ENCODE peak calls at places on chromosome 14, in six cellular contexts. W is A549, N is prostate gland, T is psoas muscle, Q is tibial nerve, K is transverse colon. A is an unnamed sample. For H3K4me1, the result is how much of the 10 kb centered on the place peaks cover.

GRCh38 chr14:103535891-103536565 is 7.0 kb downstream of the TRMT61A start:
- DNase-seq in K (no peak), N (no peak), T (peak), Q (no peak), W (no peak), A (no peak)

GRCh38 chr14:21913759-21914158 is 240.1 kb upstream of the OR4E1 start:
- DNase-seq in K (peak), T (peak), N (peak), W (peak), Q (peak), A (peak)

GRCh38 chr14:70045715-70046535 is 142.8 kb downstream of the SLC8A3 start:
- DNase-seq in W (peak), N (peak), T (peak), K (peak), Q (no peak), A (peak)

GRCh38 chr14:63178912-63179311 is 25.3 kb upstream of the RHOJ start:
- DNase-seq in T (no peak), K (no peak), N (peak), Q (no peak), W (no peak), A (no peak)

GRCh38 chr14:69666112-69666511 is 54.7 kb downstream of the SUSD6 start:
- DNase-seq in N (no peak), Q (no peak), K (no peak), T (no peak), W (no peak), A (no peak)

GRCh38 chr14:85079842-85080741 is 449.9 kb upstream of the FLRT2 start:
- DNase-seq in T (no peak), K (no peak), N (no peak), Q (no peak), W (no peak), A (peak)

GRCh38 chr14:106528717-106529116 is 1002.3 kb downstream of the TMEM121 start:
- DNase-seq in W (no peak), T (no peak), Q (no peak), K (no peak), N (no peak), A (no peak)

GRCh38 chr14:75279739-75280447 is 1.3 kb downstream of the FOS start:
- DNase-seq in Q (no peak), W (no peak), K (peak), T (peak), N (no peak), A (no peak)

GRCh38 chr14:105475916-105476845 is 1.6 kb downstream of the CRIP2 start:
- DNase-seq in Q (no peak), K (no peak), T (peak), N (no peak), W (no peak), A (peak)

GRCh38 chr14:23645504-23645811 is 9.3 kb downstream of the DHRS2 start:
- DNase-seq in W (no peak), N (no peak), T (no peak), K (no peak), Q (no peak), A (no peak)

GRCh38 chr14:22898302-22898894 is 15.4 kb downstream of the REM2 start:
- DNase-seq in K (no peak), N (no peak), T (no peak), W (no peak), Q (no peak), A (no peak)

GRCh38 chr14:104680806-104681688 is 8.4 kb upstream of the INF2 start:
- DNase-seq in N (peak), Q (no peak), T (peak), K (peak), W (peak), A (peak)

GRCh38 chr14:96827310-96827709 is 30.1 kb downstream of the VRK1 start:
- DNase-seq in T (no peak), W (no peak), Q (no peak), K (no peak), N (no peak), A (no peak)

GRCh38 chr14:72611506-72611905 is 282.4 kb downstream of the DPF3 start:
- DNase-seq in Q (no peak), N (no peak), W (no peak), K (no peak), T (no peak), A (no peak)

GRCh38 chr14:91118511-91119068 is 4.7 kb downstream of the DGLUCY start:
- DNase-seq in T (no peak), N (no peak), Q (no peak), K (no peak), W (no peak), A (no peak)

GRCh38 chr14:91119556-91120311 is 5.9 kb downstream of the DGLUCY start:
- DNase-seq in T (peak), N (no peak), K (peak), Q (no peak), W (no peak), A (no peak)

GRCh38 chr14:91116913-91117588 is 3.2 kb downstream of the DGLUCY start:
- DNase-seq in T (no peak), N (no peak), K (no peak), W (no peak), Q (no peak), A (no peak)

GRCh38 chr14:91115986-91116385 is 2.1 kb downstream of the DGLUCY start:
- DNase-seq in T (no peak), Q (no peak), W (no peak), K (no peak), N (no peak), A (peak)

DNA sequence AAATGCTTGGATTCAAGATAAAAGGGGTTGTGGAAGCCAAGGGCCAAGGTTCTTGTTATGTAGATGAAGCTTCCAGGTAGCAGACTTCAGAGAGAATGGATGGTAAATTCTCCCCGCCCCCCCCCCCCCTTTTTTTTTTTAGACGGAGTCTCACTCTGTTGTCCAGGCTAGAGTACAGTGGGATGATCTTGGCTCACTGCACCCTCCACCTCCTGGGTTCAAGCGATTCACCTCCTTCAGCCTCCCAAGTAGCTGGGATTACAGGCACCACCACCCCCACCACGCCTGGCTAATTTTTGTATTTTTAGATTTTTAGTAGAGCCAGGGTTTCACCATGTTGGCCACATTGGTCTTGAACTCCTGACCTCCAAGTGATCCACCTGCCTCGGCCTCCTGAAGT is 4.1 kb downstream of the DGLUCY start:
- DNase-seq in N (no peak), T (no peak), Q (no peak), K (no peak), W (no peak), A (no peak)
- H3K27ac ChIP-seq in N (no peak), T (peak), Q (no peak), K (no peak), W (no peak), A (no peak)

GRCh38 chr14:93103392-93104080 is 12.2 kb downstream of the ITPK1 start:
- DNase-seq in K (peak), W (no peak), Q (no peak), T (no peak), N (no peak), A (no peak)

GRCh38 chr14:93107383-93107782 is 8.3 kb downstream of the ITPK1 start:
- DNase-seq in Q (no peak), N (no peak), W (no peak), T (no peak), K (peak), A (no peak)

GRCh38 chr14:93106541-93107156 is 9.1 kb downstream of the ITPK1 start:
- DNase-seq in K (no peak), N (no peak), Q (no peak), W (no peak), T (no peak), A (no peak)

GRCh38 chr14:93104961-93105360 is 10.8 kb downstream of the ITPK1 start:
- DNase-seq in K (no peak), T (no peak), W (no peak), Q (no peak), N (no peak), A (no peak)

DNA sequence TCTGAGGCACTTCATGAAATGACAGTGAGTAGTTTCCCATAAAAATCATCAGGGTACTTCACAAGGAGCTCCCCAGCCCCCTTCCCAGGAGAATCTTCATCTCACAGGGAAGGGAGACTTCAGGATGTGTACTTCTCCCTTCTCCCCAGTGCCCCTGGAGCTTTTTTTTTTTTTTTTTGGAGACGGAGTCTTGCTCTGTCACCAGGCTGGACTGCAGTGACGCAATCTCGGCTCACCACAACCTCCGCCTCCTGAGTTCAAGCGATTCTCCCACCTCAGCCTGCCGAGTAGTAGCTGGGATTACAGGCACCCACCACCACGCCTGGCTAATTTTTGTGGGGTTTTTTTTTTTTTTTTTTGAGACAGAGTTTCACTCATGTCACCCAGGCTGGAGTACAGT is 10.4 kb downstream of the ITPK1 start:
- DNase-seq in N (no peak), W (no peak), Q (no peak), T (peak), K (peak), A (peak)
- H3K4me1 ChIP-seq in N (under half), W (under half), Q (half or more), T (under half), K (half or more), A (under half)

GRCh38 chr14:51039285-51039684 is 55.6 kb downstream of the TRIM9 start:
- DNase-seq in N (no peak), Q (no peak), W (no peak), K (no peak), T (no peak), A (no peak)

GRCh38 chr14:51044961-51045360 is 49.9 kb downstream of the TRIM9 start:
- DNase-seq in Q (no peak), K (no peak), N (no peak), T (no peak), W (no peak), A (no peak)

GRCh38 chr14:51035611-51036192 is 59.2 kb downstream of the TRIM9 start:
- DNase-seq in N (no peak), K (no peak), Q (no peak), W (no peak), T (no peak), A (no peak)

GRCh38 chr14:51041853-51042252 is 53.1 kb downstream of the TRIM9 start:
- DNase-seq in K (no peak), W (no peak), N (no peak), Q (no peak), T (no peak), A (no peak)

DNA sequence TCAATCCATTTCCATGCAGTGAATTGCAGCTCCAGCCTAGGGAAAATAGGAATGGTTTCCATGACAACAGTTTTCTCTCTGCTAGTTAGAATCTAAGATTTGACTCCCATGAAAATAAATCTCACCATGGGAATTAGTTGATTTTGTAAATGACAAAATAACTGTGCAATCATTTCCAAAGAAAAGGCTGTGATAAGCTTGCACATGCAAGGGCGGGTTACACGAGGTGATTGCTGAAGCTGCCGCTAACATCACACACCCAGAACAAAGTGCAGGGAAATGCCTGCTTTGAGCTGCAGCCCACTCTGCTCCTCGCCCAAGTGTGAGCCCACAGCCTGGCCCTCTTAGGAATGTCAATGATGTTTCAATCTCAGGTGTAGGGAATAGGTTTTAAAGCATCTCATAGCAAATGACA is 53.8 kb downstream of the TRIM9 start:
- DNase-seq in N (no peak), Q (no peak), K (peak), W (no peak), T (no peak), A (no peak)
- H3K27ac ChIP-seq in N (no peak), Q (no peak), K (no peak), W (no peak), T (no peak), A (no peak)

GRCh38 chr14:89202413-89202812 is 214.6 kb downstream of the FOXN3 start:
- DNase-seq in Q (no peak), W (no peak), T (no peak), K (no peak), N (no peak), A (no peak)
- H3K4me1 ChIP-seq in Q (under half), W (under half), T (under half), K (under half), N (under half), A (under half)

GRCh38 chr14:76958020-76958965 is 70.2 kb downstream of the IRF2BPL start:
- DNase-seq in N (no peak), W (no peak), K (no peak), Q (no peak), T (no peak), A (no peak)
- H3K27ac ChIP-seq in N (peak), W (peak), K (peak), Q (peak), T (peak), A (peak)